ENCODE peak calls at places on chromosomes 5 and 9, in seven cellular contexts. K is upper lobe of left lung, F is vagina, X is GM12891, P is stomach, D is spleen, O is sigmoid colon. R is an unnamed sample.

GRCh38 chr5:57438162-57438561 is 44.4 kb downstream of the ACTBL2 start:
- DNase-seq in D (no peak), P (no peak), O (no peak), K (no peak), X (no peak), F (no peak), R (no peak)

GRCh38 chr9:34796924-34797323 is 87.0 kb upstream of the CCL21 start:
- DNase-seq in F (no peak), O (no peak), X (no peak), K (no peak), P (no peak), D (no peak), R (no peak)

GRCh38 chr5:86565197-86565789 is 52.4 kb upstream of the COX7C start:
- DNase-seq in P (no peak), X (no peak), O (no peak), F (no peak), D (no peak), K (no peak), R (no peak)

GRCh38 chr9:129422843-129423700 is 197.8 kb downstream of the C9orf50 start:
- DNase-seq in O (no peak), P (no peak), X (no peak), F (no peak), K (peak; percentile 47), D (peak; percentile 88), R (no peak)

GRCh38 chr9:92463989-92464388 is 18.3 kb downstream of the ASPN start:
- DNase-seq in O (no peak), D (no peak), X (no peak), K (no peak), P (no peak), F (no peak), R (no peak)

GRCh38 chr5:104977530-104977929 is 1414.9 kb upstream of the NUDT12 start:
- DNase-seq in F (no peak), D (no peak), O (no peak), P (no peak), X (no peak), K (no peak), R (no peak)

GRCh38 chr5:28400076-28400475 is 1361.7 kb upstream of the CDH9 start:
- DNase-seq in D (no peak), K (no peak), P (no peak), X (no peak), F (no peak), O (no peak), R (no peak)

GRCh38 chr5:16666861-16667481 is 50.2 kb upstream of the RETREG1 start:
- DNase-seq in D (no peak), O (no peak), X (no peak), P (peak; percentile 54), K (no peak), F (no peak), R (no peak)

GRCh38 chr5:73637565-73637964 is 11.6 kb downstream of the ARHGEF28 start:
- DNase-seq in D (no peak), O (no peak), P (no peak), K (no peak), F (no peak), X (no peak), R (no peak)

GRCh38 chr5:81202652-81203051 is 30.5 kb upstream of the CKMT2 start:
- DNase-seq in O (no peak), F (no peak), D (no peak), P (no peak), X (no peak), K (no peak), R (no peak)

GRCh38 chr5:154198611-154199230 is 8.2 kb downstream of the GALNT10 start:
- DNase-seq in X (no peak), K (no peak), D (no peak), F (no peak), O (no peak), P (no peak), R (no peak)

GRCh38 chr9:18437315-18438200 is 36.4 kb upstream of the ADAMTSL1 start:
- DNase-seq in K (peak; percentile 24), P (peak; percentile 59), O (peak; percentile 61), F (no peak), X (no peak), D (peak; percentile 70), R (no peak)

GRCh38 chr9:31045810-31046209 is 1338.6 kb upstream of the ACO1 start:
- DNase-seq in K (no peak), D (no peak), O (no peak), P (peak; percentile 47), F (no peak), X (no peak), R (no peak)

GRCh38 chr9:19020886-19021285 is 12.1 kb downstream of the SAXO1 start:
- DNase-seq in F (no peak), P (no peak), O (no peak), D (no peak), K (no peak), X (no peak), R (no peak)

GRCh38 chr5:61467766-61468482 is 135.9 kb downstream of the ZSWIM6 start:
- DNase-seq in P (no peak), X (no peak), O (no peak), F (no peak), K (no peak), D (no peak), R (no peak)

GRCh38 chr5:36607114-36607561 is 732 bp downstream of the SLC1A3 start:
- DNase-seq in K (peak; percentile 41), P (no peak), X (no peak), D (no peak), F (no peak), O (no peak), R (no peak)

DNA sequence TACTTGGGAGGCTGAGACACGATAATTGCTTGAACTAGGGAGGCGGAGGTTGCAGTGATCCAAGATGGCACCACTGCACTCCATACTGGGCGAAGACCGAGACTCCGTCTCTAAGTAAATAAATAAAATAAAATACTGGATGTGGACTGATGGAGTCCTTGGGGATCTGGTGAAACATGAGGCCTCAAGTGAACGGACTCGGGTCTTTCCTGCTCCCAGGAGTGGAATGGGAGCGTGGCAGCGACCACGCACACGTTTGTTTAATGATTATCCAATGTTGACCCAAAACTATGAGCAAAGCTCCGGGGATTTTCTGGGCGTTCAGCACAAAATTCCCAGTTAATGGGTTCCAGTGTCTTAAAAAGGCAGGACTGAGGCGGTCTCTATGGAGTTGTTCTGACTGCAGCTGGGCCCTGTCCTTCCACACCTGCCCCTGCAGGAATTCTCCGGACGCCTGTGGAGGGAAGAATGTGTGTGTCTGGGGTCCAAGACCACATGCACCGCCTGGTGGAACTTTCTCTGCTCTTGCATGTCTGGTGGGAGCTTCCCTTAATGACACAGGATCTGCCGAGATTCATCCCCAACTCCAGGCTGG is 26.6 kb downstream of the NEK6 start:
- DNase-seq in O (no peak), P (no peak), D (no peak), K (peak; percentile 45), F (no peak), X (no peak), R (no peak)
- TF ChIP-seq POLR2AphosphoS5 in O (no peak), P (no peak), D (no peak), K (peak; percentile 64), F (no peak), X (no peak), R (no peak)

GRCh38 chr5:34656001-34656699 is at the start of gene RAI14:
- DNase-seq in P (peak; percentile 83), D (peak; percentile 88), X (peak; percentile 32), F (peak; percentile 92), O (peak; percentile 94), K (peak; percentile 91), R (peak; percentile 27)

GRCh38 chr5:34656700-34657549 is 797 bp downstream of the RAI14 start:
- DNase-seq in D (no peak), F (peak; percentile 88), O (peak; percentile 71), P (peak; percentile 27), X (peak; percentile 21), K (no peak), R (peak; percentile 22)

GRCh38 chr5:34657550-34657921 is 1.4 kb downstream of the RAI14 start:
- DNase-seq in K (peak; percentile 40), O (peak; percentile 68), P (no peak), D (no peak), X (no peak), F (peak; percentile 88), R (no peak)

GRCh38 chr5:34659168-34659567 is 3.0 kb downstream of the RAI14 start:
- DNase-seq in K (no peak), D (no peak), F (peak; percentile 76), X (no peak), P (no peak), O (no peak), R (no peak)

GRCh38 chr5:34658023-34658422 is 1.9 kb downstream of the RAI14 start:
- DNase-seq in X (no peak), P (no peak), D (no peak), K (no peak), O (no peak), F (no peak), R (no peak)
- TF ChIP-seq POLR2A in X (no peak), P (no peak), D (no peak), K (no peak), O (no peak), F (no peak), R (no peak)

GRCh38 chr5:180875860-180876426 is 14.9 kb upstream of the ZFP62 start:
- DNase-seq in K (no peak), D (no peak), P (no peak), X (no peak), F (no peak), O (no peak), R (no peak)

GRCh38 chr5:180873628-180874520 is 12.8 kb upstream of the ZFP62 start:
- DNase-seq in O (no peak), D (no peak), F (no peak), K (peak; percentile 74), P (no peak), X (no peak), R (no peak)

GRCh38 chr5:180872419-180872818 is 11.3 kb upstream of the ZFP62 start:
- DNase-seq in O (no peak), P (no peak), F (no peak), X (no peak), D (no peak), K (no peak), R (no peak)

GRCh38 chr5:180870669-180871068 is 9.6 kb upstream of the ZFP62 start:
- DNase-seq in F (no peak), K (no peak), X (no peak), O (no peak), D (no peak), P (no peak), R (no peak)

DNA sequence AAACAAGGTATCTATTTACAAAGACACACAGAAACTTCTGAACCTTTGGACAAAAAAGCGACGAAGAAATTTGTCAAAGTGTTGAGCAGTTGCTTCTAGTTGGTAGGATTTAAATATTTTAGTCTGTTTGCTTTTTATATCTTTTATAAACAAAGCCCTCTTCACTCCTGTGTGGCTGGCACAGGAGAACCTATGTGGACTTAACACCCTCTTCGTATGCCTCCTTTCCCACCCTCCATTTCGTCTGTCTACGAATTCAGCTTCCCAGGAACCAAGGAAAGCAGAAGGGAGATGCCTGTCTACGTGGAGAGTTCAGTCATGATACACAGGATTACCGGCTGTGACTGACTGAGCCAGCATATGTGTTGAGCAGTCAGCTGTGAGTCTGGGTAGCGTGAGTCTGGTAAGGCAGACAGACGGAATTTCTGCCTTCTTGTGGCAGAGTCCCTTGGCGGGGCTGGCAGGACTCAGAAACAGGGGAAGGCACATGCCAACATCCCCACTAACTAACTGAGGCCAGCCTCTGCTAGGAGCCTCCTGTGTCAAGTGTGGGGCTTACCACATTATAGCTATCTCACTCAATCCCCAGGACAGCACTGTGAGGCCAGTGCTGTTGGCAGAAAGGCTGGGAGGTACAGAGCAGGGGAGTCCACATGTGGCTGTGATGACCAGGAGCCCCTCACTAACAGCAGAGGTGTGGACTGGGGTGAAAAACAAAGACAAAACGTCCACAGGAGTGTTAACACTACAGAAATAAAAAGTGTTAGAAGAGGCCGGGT is 13.9 kb upstream of the ZFP62 start:
- DNase-seq in X (no peak), D (no peak), K (no peak), P (no peak), O (no peak), F (no peak), R (no peak)
- TF ChIP-seq POLR2AphosphoS5 in X (no peak), D (no peak), K (no peak), P (no peak), O (peak; percentile 14), F (no peak), R (no peak)

GRCh38 chr9:120852240-120853018 is 9.7 kb upstream of the PSMD5 start:
- DNase-seq in O (no peak), P (no peak), X (no peak), K (no peak), F (no peak), D (no peak), R (no peak)
- TF ChIP-seq POLR2A in O (no peak), P (no peak), X (peak; percentile 26), K (no peak), F (no peak), D (no peak), R (peak; percentile 62)